ENCODE peak calls at places on chromosomes 13 and 19, in six cellular contexts. B is CD4-positive, alpha-beta T cell; I is T1000; W is activated T-cell treated with anti-CD3 and anti-CD28 coated beads, Interleukin-2, amount 50 U/mL, for 72 hours; X is AG09319; F is A172. N is an unnamed sample.

GRCh38 chr19:676343-677105 is at the start of gene FSTL3:
- DNase-seq in B (no peak), I (no peak), W (no peak), X (no peak), F (peak), N (no peak)

GRCh38 chr19:8357007-8357521 is 6.9 kb upstream of the ANGPTL4 start:
- DNase-seq in B (no peak), I (no peak), W (no peak), X (no peak), F (no peak), N (no peak)

GRCh38 chr13:72530471-72530870 is 197.0 kb downstream of the MZT1 start:
- DNase-seq in B (no peak), I (no peak), W (no peak), X (no peak), F (peak), N (no peak)

GRCh38 chr13:59533561-59534337 is 630.0 kb downstream of the DIAPH3 start:
- DNase-seq in B (no peak), I (no peak), W (no peak), X (no peak), F (peak), N (peak)

GRCh38 chr13:110893571-110893970 is 21.3 kb downstream of the ANKRD10 start:
- DNase-seq in B (no peak), I (no peak), W (no peak), X (no peak), F (no peak), N (no peak)

GRCh38 chr19:681029-681626 is 4.9 kb downstream of the FSTL3 start:
- DNase-seq in B (peak), I (no peak), W (peak), X (peak), F (no peak), N (no peak)

GRCh38 chr13:75870397-75870801 is 234.3 kb downstream of the LMO7 start:
- DNase-seq in B (no peak), I (no peak), W (no peak), X (no peak), F (no peak), N (no peak)

GRCh38 chr19:8657869-8658268 is 27.4 kb downstream of the NFILZ start:
- DNase-seq in B (no peak), I (no peak), W (no peak), X (no peak), F (no peak), N (no peak)

GRCh38 chr13:20297181-20297580 is 65.1 kb upstream of the GJB6 start:
- DNase-seq in B (no peak), I (no peak), W (no peak), X (no peak), F (no peak), N (no peak)

GRCh38 chr19:14058182-14059092 is 3.4 kb downstream of the PALM3 start:
- DNase-seq in B (no peak), I (no peak), W (no peak), X (no peak), F (no peak), N (no peak)

GRCh38 chr13:43298799-43299198 is 275.4 kb downstream of the DNAJC15 start:
- DNase-seq in B (no peak), I (no peak), W (no peak), X (no peak), F (no peak), N (no peak)

GRCh38 chr19:33448159-33448516 is 73.5 kb downstream of the PEPD start:
- DNase-seq in B (no peak), I (no peak), W (no peak), X (no peak), F (no peak), N (no peak)

GRCh38 chr13:38213307-38213706 is 136.3 kb upstream of the UFM1 start:
- DNase-seq in B (no peak), I (no peak), W (no peak), X (no peak), F (no peak), N (peak)

GRCh38 chr13:79387853-79388252 is 18.2 kb downstream of the RBM26 start:
- DNase-seq in B (no peak), I (no peak), W (no peak), X (no peak), F (no peak), N (no peak)

GRCh38 chr19:58311345-58311744 is 6.2 kb downstream of the ERVK3-1 start:
- DNase-seq in B (no peak), I (no peak), W (no peak), X (no peak), F (no peak), N (no peak)

GRCh38 chr19:45153339-45154063 is 7.3 kb downstream of the NKPD1 start:
- DNase-seq in B (peak), I (no peak), W (peak), X (no peak), F (no peak), N (no peak)

GRCh38 chr19:5006201-5006600 is 37.3 kb downstream of the KDM4B start:
- DNase-seq in B (no peak), I (no peak), W (no peak), X (no peak), F (no peak), N (no peak)

GRCh38 chr19:6720369-6721112 is at the start of gene C3:
- DNase-seq in B (no peak), I (peak), W (no peak), X (peak), F (no peak), N (no peak)

GRCh38 chr13:101049166-101049850 is 367.0 kb downstream of the NALCN start:
- DNase-seq in B (no peak), I (no peak), W (no peak), X (no peak), F (no peak), N (no peak)

GRCh38 chr13:29429496-29429895 is 166.0 kb downstream of the SLC7A1 start:
- DNase-seq in B (no peak), I (no peak), W (no peak), X (no peak), F (no peak), N (no peak)

GRCh38 chr13:49454388-49455015 is 10.4 kb downstream of the SETDB2 start:
- DNase-seq in B (no peak), I (no peak), W (no peak), X (no peak), F (no peak), N (no peak)

GRCh38 chr19:53037101-53038097 is 7.1 kb upstream of the ERVV-2 start:
- DNase-seq in B (peak), I (peak), W (peak), X (peak), F (no peak), N (no peak)

GRCh38 chr19:13718733-13719132 is 45.6 kb upstream of the MRI1 start:
- DNase-seq in B (no peak), I (peak), W (no peak), X (peak), F (peak), N (no peak)

GRCh38 chr13:79904581-79904980 is 423.6 kb downstream of the NDFIP2 start:
- DNase-seq in B (no peak), I (no peak), W (no peak), X (no peak), F (no peak), N (no peak)

GRCh38 chr19:1514986-1515721 is 2.3 kb upstream of the ADAMTSL5 start:
- DNase-seq in B (no peak), I (no peak), W (no peak), X (no peak), F (no peak), N (no peak)

GRCh38 chr13:113836917-113837553 is 26.8 kb downstream of the GAS6 start:
- DNase-seq in B (no peak), I (peak), W (no peak), X (peak), F (peak), N (no peak)

GRCh38 chr13:107144432-107144831 is 576.5 kb upstream of the ARGLU1 start:
- DNase-seq in B (no peak), I (no peak), W (no peak), X (no peak), F (peak), N (no peak)

GRCh38 chr19:45826934-45827333 is 11.8 kb upstream of the RSPH6A start:
- DNase-seq in B (no peak), I (no peak), W (no peak), X (no peak), F (no peak), N (no peak)

GRCh38 chr19:42467437-42467760 is 24.7 kb upstream of the CXCL17 start:
- DNase-seq in B (no peak), I (no peak), W (no peak), X (no peak), F (peak), N (no peak)

GRCh38 chr13:29852464-29853054 is 2.1 kb upstream of the UBL3 start:
- DNase-seq in B (no peak), I (no peak), W (no peak), X (no peak), F (no peak), N (no peak)

GRCh38 chr19:53671621-53672111 is 39.9 kb downstream of the DPRX start:
- DNase-seq in B (no peak), I (no peak), W (no peak), X (no peak), F (no peak), N (no peak)

GRCh38 chr13:95644611-95645052 is at the start of gene DZIP1:
- DNase-seq in B (no peak), I (peak), W (peak), X (peak), F (peak), N (no peak)

GRCh38 chr13:47933688-47934011 is 67.4 kb downstream of the SUCLA2 start:
- DNase-seq in B (no peak), I (no peak), W (no peak), X (no peak), F (no peak), N (no peak)

GRCh38 chr13:96090240-96091101 is 564 bp downstream of the HS6ST3 start:
- DNase-seq in B (no peak), I (no peak), W (no peak), X (no peak), F (no peak), N (no peak)

GRCh38 chr13:71870036-71870435 is 3.0 kb upstream of the DACH1 start:
- DNase-seq in B (no peak), I (no peak), W (no peak), X (no peak), F (no peak), N (no peak)

GRCh38 chr13:108463365-108463764 is 166.0 kb upstream of the MYO16 start:
- DNase-seq in B (no peak), I (peak), W (no peak), X (peak), F (no peak), N (peak)

N was measured in HS-5.